ENCODE peak calls at places on chromosomes 12 and 14, in five cellular contexts. B is PC-9; N is stimulated activated CD4-positive, alpha-beta T cell treated with anti-CD3 and anti-CD28 coated beads, Interleukin-4, amount 100 ng/mL, for 24 hours; E is astrocyte of the spinal cord; G is LoVo. C is an unnamed sample.

GRCh38 chr12:127025545-127025944 is 1241.4 kb upstream of the TMEM132C start:
- DNase-seq in B (no peak), N (no peak), E (peak; percentile 8), G (peak; percentile 7), C (peak; percentile 17)

GRCh38 chr12:106481246-106481645 is 101.6 kb upstream of the RFX4 start:
- DNase-seq in B (no peak), N (no peak), E (no peak), G (no peak), C (no peak)

GRCh38 chr14:61812347-61813100 is 50.3 kb downstream of the SNAPC1 start:
- DNase-seq in B (no peak), N (no peak), E (no peak), G (no peak), C (no peak)

GRCh38 chr14:50107850-50108249 is 8.5 kb downstream of the VCPKMT start:
- DNase-seq in B (no peak), N (no peak), E (no peak), G (no peak), C (no peak)

GRCh38 chr12:53735556-53735955 is 8.3 kb upstream of the CALCOCO1 start:
- DNase-seq in B (no peak), N (no peak), E (no peak), G (no peak), C (no peak)

GRCh38 chr14:68638056-68638816 is 154.6 kb downstream of the ZFP36L1 start:
- DNase-seq in B (peak; percentile 26), N (no peak), E (no peak), G (no peak), C (no peak)

GRCh38 chr14:106530423-106531107 is 1004.2 kb downstream of the TMEM121 start:
- DNase-seq in B (no peak), N (peak; percentile 45), E (no peak), G (no peak), C (peak; percentile 38)

GRCh38 chr12:98073610-98074009 is 441.8 kb upstream of the TMPO start:
- DNase-seq in B (no peak), N (no peak), E (no peak), G (no peak), C (no peak)

GRCh38 chr12:3757261-3757660 is 4.4 kb upstream of the CRACR2A start:
- DNase-seq in B (no peak), N (no peak), E (no peak), G (no peak), C (no peak)

GRCh38 chr14:100807979-100808734 is 17.8 kb upstream of the MEG3 start:
- DNase-seq in B (no peak), N (no peak), E (no peak), G (no peak), C (no peak)

GRCh38 chr12:106245767-106246166 is 2.1 kb downstream of the CKAP4 start:
- DNase-seq in B (peak; percentile 70), N (no peak), E (peak; percentile 69), G (peak; percentile 87), C (peak; percentile 85)

GRCh38 chr12:128557231-128557630 is 266.5 kb downstream of the SLC15A4 start:
- DNase-seq in B (no peak), N (no peak), E (no peak), G (no peak), C (no peak)

GRCh38 chr12:85996280-85996679 is 122.2 kb downstream of the NTS start:
- DNase-seq in B (no peak), N (no peak), E (peak; percentile 9), G (no peak), C (peak; percentile 28)

GRCh38 chr14:95290769-95291440 is 28.8 kb downstream of the CLMN start:
- DNase-seq in B (no peak), N (no peak), E (no peak), G (peak; percentile 18), C (no peak)

GRCh38 chr12:67377541-67377940 is 108.4 kb downstream of the CAND1 start:
- DNase-seq in B (no peak), N (no peak), E (no peak), G (no peak), C (no peak)

GRCh38 chr12:66164349-66164821 is 5.4 kb downstream of the TMBIM4 start:
- DNase-seq in B (no peak), N (no peak), E (peak; percentile 34), G (no peak), C (no peak)